ENCODE peak calls at places on chromosome 13, in ten cellular contexts. E is kidney epithelial cell; L is A172; C is mesenchymal stem cell; N is lower lobe of right lung; U is frontal cortex; T is osteoblast; Y is NCI-H1436; Z is hepatic stellate cell; O is stimulated activated CD4-positive, alpha-beta T cell treated with anti-CD3 and anti-CD28 coated beads, Interleukin-4, amount 100 ng/mL, for 4 hours. F is an unnamed sample.

GRCh38 chr13:23289917-23290357 is 109.2 kb downstream of the SGCG start:
- DNase-seq in Z (peak), E (no peak), C (no peak), L (peak), N (no peak), Y (no peak), O (no peak), U (no peak), T (peak), F (no peak)

GRCh38 chr13:79295906-79296564 is 110.0 kb downstream of the RBM26 start:
- DNase-seq in C (no peak), U (no peak), E (no peak), Z (no peak), N (no peak), Y (no peak), O (no peak), T (no peak), L (no peak), F (no peak)

GRCh38 chr13:84433024-84433423 is 550.8 kb upstream of the SLITRK1 start:
- DNase-seq in O (no peak), E (peak), L (peak), U (no peak), Y (no peak), C (peak), Z (peak), N (no peak), T (no peak), F (no peak)

GRCh38 chr13:78177306-78177705 is 258.7 kb upstream of the EDNRB start:
- DNase-seq in T (no peak), C (no peak), L (no peak), O (no peak), Y (no peak), Z (no peak), N (no peak), U (no peak), E (no peak), F (no peak)

GRCh38 chr13:106038752-106039151 is 496.7 kb downstream of the EFNB2 start:
- DNase-seq in Z (no peak), O (no peak), T (peak), L (peak), Y (no peak), E (peak), U (no peak), C (peak), N (no peak), F (no peak)

GRCh38 chr13:73107970-73108369 is 49.2 kb downstream of the KLF5 start:
- DNase-seq in Z (no peak), C (no peak), L (no peak), E (no peak), O (no peak), N (no peak), U (no peak), Y (no peak), T (no peak), F (no peak)

GRCh38 chr13:110232756-110233155 is 74.2 kb downstream of the COL4A1 start:
- DNase-seq in C (no peak), O (no peak), Y (no peak), U (no peak), T (no peak), N (no peak), Z (no peak), E (no peak), L (no peak), F (no peak)

GRCh38 chr13:105702441-105702840 is 833.0 kb downstream of the EFNB2 start:
- DNase-seq in E (no peak), T (peak), N (no peak), L (no peak), U (no peak), O (no peak), C (no peak), Z (no peak), Y (no peak), F (no peak)

GRCh38 chr13:33147832-33148231 is 131.6 kb downstream of the KL start:
- DNase-seq in O (no peak), Z (no peak), L (no peak), U (no peak), C (no peak), Y (no peak), T (no peak), E (no peak), N (no peak), F (no peak)